ENCODE peak calls at places on chromosomes 3 and 15, in ten cellular contexts. I is stimulated activated CD8-positive, alpha-beta memory T cell treated with anti-CD3 and anti-CD28 coated beads, Interleukin-12 subunit alpha, Interleukin-12 subunit beta, amount 100 ng/mL, for 4 hours; V is heart right ventricle; G is T-helper 9 cell; R is activated B cell treated with CpG ODN at 0.5 μM for 24 hours; T is EL; U is PC-3; D is activated naive CD4-positive, alpha-beta T cell treated with Interleukin-2 at 50 U/mL for 16 hours; J is CD8-positive, alpha-beta memory T cell; E is AML-193. O is an unnamed sample.

GRCh38 chr3:13509816-13510192 is 29.7 kb downstream of the HDAC11 start:
- DNase-seq in R (no peak), V (no peak), T (no peak), E (no peak), I (no peak), G (no peak), J (no peak), U (no peak), D (no peak), O (no peak)

GRCh38 chr3:62614527-62614926 is 241.2 kb upstream of the FEZF2 start:
- DNase-seq in J (no peak), R (no peak), U (no peak), I (no peak), V (no peak), G (no peak), T (no peak), E (no peak), D (no peak), O (no peak)

GRCh38 chr3:127305499-127305898 is 17.7 kb upstream of the PRR20G start:
- DNase-seq in V (no peak), R (no peak), D (no peak), G (no peak), I (no peak), E (no peak), T (no peak), U (no peak), J (no peak), O (no peak)

GRCh38 chr15:73049564-73050215 is 2.6 kb upstream of the NEO1 start:
- DNase-seq in V (no peak), G (no peak), U (no peak), I (no peak), T (no peak), E (no peak), R (no peak), J (no peak), D (no peak), O (no peak)

GRCh38 chr15:66021801-66022525 is 152.7 kb downstream of the RAB11A start:
- DNase-seq in R (no peak), U (no peak), V (no peak), I (no peak), G (no peak), D (no peak), T (no peak), E (no peak), J (no peak), O (no peak)

GRCh38 chr3:49358217-49358883 is at the start of gene GPX1:
- DNase-seq in G (peak), J (peak), U (peak), R (peak), E (peak), V (peak), D (peak), I (peak), T (peak), O (peak)

GRCh38 chr3:48157950-48158376 is 30.3 kb downstream of the CDC25A start:
- DNase-seq in I (no peak), T (peak), D (peak), J (peak), E (peak), V (peak), R (peak), G (peak), U (peak), O (peak)

GRCh38 chr15:65377976-65378366 is at the start of gene IGDCC3:
- DNase-seq in T (no peak), R (no peak), J (no peak), I (no peak), D (no peak), E (no peak), U (no peak), V (no peak), G (no peak), O (no peak)

GRCh38 chr3:77898621-77899020 is 858.7 kb downstream of the ROBO2 start:
- DNase-seq in E (no peak), U (peak), D (no peak), J (no peak), V (no peak), I (no peak), R (no peak), T (no peak), G (no peak), O (no peak)

GRCh38 chr15:65032823-65033537 is 3.5 kb upstream of the MTFMT start:
- DNase-seq in G (peak), J (no peak), R (peak), T (peak), E (peak), U (peak), I (no peak), V (peak), D (peak), O (peak)

GRCh38 chr3:155495387-155495786 is 201.9 kb upstream of the STRIT1 start:
- DNase-seq in I (no peak), D (no peak), V (no peak), U (no peak), E (no peak), T (no peak), G (no peak), R (no peak), J (no peak), O (no peak)

GRCh38 chr15:35886765-35887164 is 340.8 kb upstream of the DPH6 start:
- DNase-seq in E (no peak), I (no peak), R (no peak), D (no peak), J (no peak), V (no peak), U (peak), T (peak), G (no peak), O (no peak)